ENCODE peak calls at places on chromosome 22, in eight cellular contexts. Y is lower lobe of right lung; M is fibroblast of lung; I is right lobe of liver; C is CD4-positive, alpha-beta T cell; S is ovary; K is Panc1; W is breast epithelium. U is an unnamed sample. For H3K9me3, the result is how much of the 10 kb centered on the place peaks cover.

GRCh38 chr22:17486719-17487118 is 76.6 kb upstream of the SLC25A18 start:
- DNase-seq in Y (no peak), M (no peak), I (no peak), C (no peak), S (no peak), K (no peak), W (no peak), U (no peak)

GRCh38 chr22:40179535-40179934 is 1.8 kb downstream of the TNRC6B start:
- DNase-seq in Y (no peak), M (no peak), I (no peak), C (no peak), S (no peak), K (no peak), W (no peak), U (no peak)

GRCh38 chr22:36462475-36462790 is 19.0 kb downstream of the TXN2 start:
- DNase-seq in Y (no peak), M (no peak), I (no peak), C (no peak), S (no peak), K (no peak), W (no peak), U (no peak)

GRCh38 chr22:39306456-39307361 is 12.7 kb downstream of the RPL3 start:
- DNase-seq in Y (peak), M (no peak), I (no peak), C (peak), S (no peak), K (no peak), W (no peak), U (no peak)

GRCh38 chr22:39453765-39454378 is 2.9 kb upstream of the MGAT3 start:
- DNase-seq in Y (no peak), M (no peak), I (no peak), C (no peak), S (no peak), K (no peak), W (no peak), U (no peak)

GRCh38 chr22:43777204-43777671 is 34.9 kb downstream of the EFCAB6 start:
- DNase-seq in Y (no peak), M (peak), I (no peak), C (no peak), S (no peak), K (no peak), W (peak), U (no peak)

GRCh38 chr22:45480717-45481116 is 22.0 kb upstream of the FBLN1 start:
- DNase-seq in Y (no peak), M (no peak), I (no peak), C (no peak), S (no peak), K (no peak), W (no peak), U (no peak)

GRCh38 chr22:42646569-42647525 is 2.3 kb downstream of the CYB5R3 start:
- DNase-seq in Y (no peak), M (peak), I (peak), C (no peak), S (peak), K (no peak), W (peak), U (no peak)

GRCh38 chr22:42714768-42715430 is 5.8 kb downstream of the A4GALT start:
- DNase-seq in Y (no peak), M (peak), I (no peak), C (no peak), S (no peak), K (no peak), W (no peak), U (no peak)

GRCh38 chr22:36295247-36295646 is 42.3 kb downstream of the APOL1 start:
- DNase-seq in Y (peak), M (no peak), I (peak), C (no peak), S (no peak), K (no peak), W (no peak), U (no peak)

GRCh38 chr22:32202539-32203180 is 2.2 kb downstream of the RFPL2 start:
- DNase-seq in Y (peak), M (peak), I (peak), C (no peak), S (no peak), K (no peak), W (no peak), U (no peak)

GRCh38 chr22:32991353-32992115 is 66.6 kb downstream of the SYN3 start:
- DNase-seq in Y (peak), M (peak), I (no peak), C (no peak), S (no peak), K (no peak), W (no peak), U (no peak)

GRCh38 chr22:35883028-35883620 is 145.5 kb downstream of the RBFOX2 start:
- DNase-seq in Y (no peak), M (peak), I (no peak), C (no peak), S (no peak), K (no peak), W (no peak), U (no peak)

GRCh38 chr22:38871360-38872171 is 450 bp downstream of the CBX6 start:
- DNase-seq in Y (peak), M (no peak), I (peak), C (no peak), S (peak), K (no peak), W (no peak), U (no peak)

GRCh38 chr22:22360014-22360413 is 115.4 kb downstream of the VPREB1 start:
- DNase-seq in Y (no peak), M (no peak), I (no peak), C (no peak), S (no peak), K (no peak), W (no peak), U (no peak)

GRCh38 chr22:28909375-28909774 is 26.0 kb downstream of the ZNRF3 start:
- DNase-seq in Y (no peak), M (peak), I (no peak), C (no peak), S (no peak), K (no peak), W (no peak), U (no peak)

GRCh38 chr22:17418890-17419324 is 49.6 kb downstream of the CECR2 start:
- DNase-seq in Y (no peak), M (no peak), I (no peak), C (no peak), S (no peak), K (no peak), W (no peak), U (no peak)

GRCh38 chr22:38012604-38013072 is 28.3 kb upstream of the SOX10 start:
- DNase-seq in Y (no peak), M (peak), I (no peak), C (no peak), S (no peak), K (no peak), W (no peak), U (no peak)

GRCh38 chr22:18085188-18085587 is 7.4 kb downstream of the PEX26 start:
- DNase-seq in Y (no peak), M (peak), I (peak), C (no peak), S (no peak), K (no peak), W (no peak), U (no peak)

GRCh38 chr22:19987394-19988306 is 29.0 kb downstream of the ARVCF start:
- DNase-seq in Y (no peak), M (no peak), I (peak), C (no peak), S (peak), K (no peak), W (no peak), U (no peak)

DNA sequence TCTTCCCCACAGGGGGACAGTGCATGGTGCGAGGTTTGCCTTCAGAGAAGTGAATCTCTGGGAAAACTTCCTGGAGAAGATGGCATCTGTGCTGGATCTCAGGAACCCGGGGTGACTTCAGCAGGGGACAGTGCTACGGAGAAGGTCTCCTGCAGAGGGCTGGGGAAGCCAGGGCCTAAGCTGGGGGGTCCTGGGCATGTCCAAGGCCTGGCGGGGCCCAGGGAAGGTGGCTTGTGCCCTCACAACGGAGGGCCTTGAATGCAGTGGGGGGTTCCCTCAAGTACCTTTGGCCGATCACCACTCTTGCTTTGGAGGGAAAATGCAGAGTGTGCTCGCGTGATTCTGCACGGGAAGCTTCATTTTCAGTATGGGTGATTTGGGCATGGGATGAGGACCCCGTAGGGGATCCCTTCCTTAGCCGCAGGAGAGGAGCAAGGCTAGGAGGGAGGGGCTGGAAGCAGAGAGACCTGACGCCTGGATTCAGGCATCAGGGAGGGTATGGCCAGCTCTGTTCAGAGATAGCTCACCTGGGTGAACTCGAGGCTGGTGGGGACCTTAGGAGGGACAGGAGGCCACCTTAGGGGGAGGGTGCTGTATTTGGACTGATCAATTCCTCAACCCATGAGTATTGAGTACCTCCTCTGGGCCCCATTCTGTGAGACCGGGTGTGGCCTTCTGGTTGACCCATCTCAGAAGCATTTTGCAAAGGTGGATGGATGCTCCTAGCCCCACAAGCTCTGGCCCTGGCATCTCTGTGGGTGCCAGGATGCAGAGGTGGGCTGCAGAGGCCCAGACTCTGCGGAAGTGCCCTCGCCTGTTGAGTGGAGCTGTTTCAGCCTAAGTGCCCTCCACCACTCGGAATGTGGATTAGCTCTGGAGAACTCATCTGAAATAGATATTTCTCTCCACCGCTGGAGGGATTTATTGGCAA is 529.4 kb downstream of the TBC1D22A start:
- DNase-seq in Y (no peak), M (no peak), I (no peak), C (no peak), S (no peak), K (no peak), W (no peak), U (no peak)
- H3K9me3 ChIP-seq in Y (under half), M (under half), I (under half), C (under half), S (under half), K (under half), W (under half), U (under half)

GRCh38 chr22:49616356-49617231 is 211.1 kb downstream of the BRD1 start:
- DNase-seq in Y (peak), M (no peak), I (peak), C (no peak), S (no peak), K (no peak), W (no peak), U (no peak)
- H3K9me3 ChIP-seq in Y (under half), M (under half), I (under half), C (under half), S (under half), K (under half), W (under half), U (under half)

GRCh38 chr22:48592931-48593330 is 1234.7 kb downstream of the BRD1 start:
- DNase-seq in Y (no peak), M (no peak), I (no peak), C (no peak), S (no peak), K (no peak), W (no peak), U (no peak)

GRCh38 chr22:48594016-48594756 is 1233.5 kb downstream of the BRD1 start:
- DNase-seq in Y (no peak), M (no peak), I (no peak), C (no peak), S (no peak), K (no peak), W (no peak), U (no peak)

GRCh38 chr22:48594757-48595510 is 1232.7 kb downstream of the BRD1 start:
- DNase-seq in Y (no peak), M (no peak), I (no peak), C (no peak), S (no peak), K (no peak), W (no peak), U (no peak)

GRCh38 chr22:48592488-48592887 is 1235.2 kb downstream of the BRD1 start:
- DNase-seq in Y (no peak), M (no peak), I (no peak), C (no peak), S (no peak), K (no peak), W (no peak), U (no peak)

DNA sequence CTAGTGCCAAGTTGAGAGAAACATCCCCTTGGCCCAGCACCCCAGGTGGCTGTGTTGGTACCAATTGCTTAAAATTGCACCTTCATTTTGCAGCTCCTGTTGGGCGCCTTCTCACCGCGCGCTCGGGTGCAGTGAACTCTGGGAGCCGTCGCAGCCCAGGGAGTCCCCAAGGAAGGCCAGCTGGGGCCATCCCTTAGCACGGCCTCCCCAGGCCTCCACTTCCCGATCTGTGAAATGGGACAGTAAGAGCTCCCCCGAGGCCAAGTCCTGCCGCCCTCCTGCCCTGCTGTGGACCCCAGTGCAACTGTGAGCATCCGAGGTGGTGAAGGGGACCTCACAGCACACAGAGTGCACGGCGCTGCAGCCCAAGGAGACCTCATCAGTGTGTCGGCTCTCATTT is 1234.1 kb downstream of the BRD1 start:
- DNase-seq in Y (no peak), M (no peak), I (no peak), C (no peak), S (no peak), K (no peak), W (no peak), U (no peak)
- H3K9me3 ChIP-seq in Y (under half), M (under half), I (under half), C (under half), S (under half), K (under half), W (under half), U (under half)

DNA sequence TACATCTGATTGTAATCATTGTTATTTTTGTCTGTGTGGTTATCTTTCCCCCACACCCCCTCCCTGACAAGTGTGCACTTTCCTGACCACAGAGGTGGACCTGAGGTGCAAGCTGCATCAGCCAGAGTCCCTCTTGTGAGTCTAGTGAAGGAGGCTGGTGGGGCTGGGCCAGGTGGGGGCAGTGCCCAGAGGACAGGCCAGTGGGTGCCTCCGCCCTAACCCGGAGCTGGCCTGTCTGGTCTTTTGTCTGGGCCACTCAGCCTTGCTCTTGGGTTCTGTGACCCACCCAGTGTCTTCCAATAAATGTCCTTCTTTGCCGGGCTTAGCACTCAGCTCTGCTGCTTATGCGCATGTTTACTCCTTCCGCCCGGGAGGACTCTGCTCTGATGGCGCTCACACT is 526.2 kb downstream of the TBC1D22A start:
- DNase-seq in Y (no peak), M (no peak), I (no peak), C (no peak), S (no peak), K (no peak), W (no peak), U (no peak)
- H3K9me3 ChIP-seq in Y (under half), M (under half), I (under half), C (under half), S (under half), K (under half), W (under half), U (under half)

GRCh38 chr22:29938285-29938693 is 55.3 kb downstream of the MTMR3 start:
- DNase-seq in Y (no peak), M (no peak), I (no peak), C (no peak), S (no peak), K (no peak), W (no peak), U (no peak)

GRCh38 chr22:29944339-29944738 is 61.4 kb downstream of the MTMR3 start:
- DNase-seq in Y (no peak), M (peak), I (no peak), C (no peak), S (no peak), K (no peak), W (no peak), U (no peak)

GRCh38 chr22:29936186-29936585 is 53.2 kb downstream of the MTMR3 start:
- DNase-seq in Y (no peak), M (no peak), I (no peak), C (no peak), S (no peak), K (no peak), W (no peak), U (no peak)

GRCh38 chr22:29945435-29945834 is 62.5 kb downstream of the MTMR3 start:
- DNase-seq in Y (no peak), M (no peak), I (no peak), C (no peak), S (no peak), K (no peak), W (no peak), U (no peak)

DNA sequence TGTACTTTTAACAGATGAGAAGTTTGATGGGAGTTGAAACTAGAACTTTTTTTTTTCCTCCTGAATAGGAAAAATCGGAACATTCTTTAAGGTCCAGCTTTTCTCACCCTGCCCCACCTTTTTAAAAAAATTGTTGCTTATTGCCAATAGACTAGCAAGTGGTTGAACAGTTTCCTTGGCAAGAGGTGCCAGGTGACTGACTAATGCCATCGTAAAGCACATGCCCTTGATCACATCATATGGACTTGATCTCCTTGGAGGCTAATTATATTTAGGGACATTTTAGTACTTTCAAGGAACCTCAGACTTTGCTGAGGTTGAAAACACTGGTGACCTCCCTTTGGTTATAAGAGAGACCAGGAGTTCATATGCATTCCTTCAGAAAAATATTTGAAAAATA is 57.6 kb downstream of the MTMR3 start:
- DNase-seq in Y (no peak), M (no peak), I (no peak), C (no peak), S (no peak), K (no peak), W (no peak), U (no peak)
- H3K9me3 ChIP-seq in Y (under half), M (under half), I (under half), C (under half), S (under half), K (under half), W (under half), U (under half)

GRCh38 chr22:49113758-49114157 is 713.9 kb downstream of the BRD1 start:
- DNase-seq in Y (no peak), M (no peak), I (no peak), C (no peak), S (no peak), K (no peak), W (no peak), U (no peak)
- H3K9me3 ChIP-seq in Y (under half), M (under half), I (under half), C (under half), S (under half), K (under half), W (under half), U (under half)

DNA sequence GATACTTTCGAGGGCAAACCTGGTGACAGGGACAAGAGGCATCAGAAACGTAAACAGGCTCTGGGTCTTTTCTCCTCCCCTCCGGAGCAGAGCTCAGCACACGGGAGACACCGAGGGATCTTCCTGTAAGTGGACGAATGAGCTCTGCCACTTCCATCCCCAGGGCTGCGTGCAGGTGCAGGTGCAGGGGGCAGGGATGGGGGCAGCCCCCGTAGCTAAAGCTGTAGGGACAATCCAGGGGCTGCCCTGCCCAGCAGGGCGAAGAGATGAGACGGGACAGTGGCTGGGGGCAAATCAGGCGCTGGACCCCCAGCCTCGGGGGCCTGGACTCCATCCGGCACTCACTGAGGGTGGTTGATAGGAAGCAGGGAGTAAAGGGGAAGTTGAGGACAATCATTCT is 505.4 kb downstream of the BRD1 start:
- DNase-seq in Y (peak), M (no peak), I (no peak), C (no peak), S (no peak), K (no peak), W (peak), U (no peak)
- H3K9me3 ChIP-seq in Y (under half), M (under half), I (under half), C (under half), S (under half), K (under half), W (under half), U (under half)

GRCh38 chr22:48652796-48653195 is 1174.9 kb downstream of the BRD1 start:
- DNase-seq in Y (no peak), M (no peak), I (no peak), C (no peak), S (no peak), K (no peak), W (no peak), U (no peak)
- H3K9me3 ChIP-seq in Y (under half), M (under half), I (under half), C (under half), S (under half), K (under half), W (under half), U (under half)

U was measured in T-helper 17 cell.